ENCODE peak calls at places on chromosome X, in eight cellular contexts. E is stimulated activated CD8-positive, alpha-beta memory T cell treated with anti-CD3 and anti-CD28 coated beads, Interleukin-15, amount 100 ng/mL, for 4 hours; L is posterior vena cava; C is ACHN; O is activated CD8-positive, alpha-beta memory T cell treated with anti-CD3 and anti-CD28 coated beads, Interleukin-2, amount 50 U/mL, for 48 hours; Z is iris pigment epithelial cell; Y is hepatic stellate cell; R is EH. V is an unnamed sample.

GRCh38 chrX:16869393-16870094 is 618 bp downstream of the RBBP7 start:
- DNase-seq in E (no peak), L (no peak), C (peak), O (peak), Z (no peak), Y (peak), R (peak), V (no peak)

GRCh38 chrX:41027388-41027787 is 57.9 kb upstream of the USP9X start:
- DNase-seq in E (no peak), L (no peak), C (no peak), O (no peak), Z (peak), Y (peak), R (peak), V (no peak)

GRCh38 chrX:43349363-43349762 is 306.7 kb upstream of the MAOA start:
- DNase-seq in E (no peak), L (no peak), C (peak), O (peak), Z (peak), Y (peak), R (peak), V (peak)

GRCh38 chrX:123959281-123960063 is 2.0 kb upstream of the STAG2 start:
- DNase-seq in E (no peak), L (peak), C (peak), O (peak), Z (peak), Y (peak), R (peak), V (no peak)

GRCh38 chrX:9130031-9130430 is 96.1 kb upstream of the FAM9B start:
- DNase-seq in E (no peak), L (no peak), C (no peak), O (no peak), Z (no peak), Y (no peak), R (no peak), V (no peak)

GRCh38 chrX:41350976-41351569 is 17.1 kb downstream of the DDX3X start:
- DNase-seq in E (no peak), L (no peak), C (no peak), O (no peak), Z (peak), Y (no peak), R (peak), V (no peak)

GRCh38 chrX:19544693-19545305 is 29.5 kb upstream of the MAP3K15 start:
- DNase-seq in E (no peak), L (no peak), C (peak), O (no peak), Z (peak), Y (peak), R (peak), V (peak)

GRCh38 chrX:130170752-130171445 is 863 bp upstream of the RAB33A start:
- DNase-seq in E (peak), L (peak), C (peak), O (peak), Z (peak), Y (peak), R (peak), V (peak)

GRCh38 chrX:130106071-130106470 is 4.2 kb downstream of the ELF4 start:
- DNase-seq in E (no peak), L (no peak), C (no peak), O (no peak), Z (no peak), Y (no peak), R (no peak), V (no peak)

GRCh38 chrX:154732421-154733071 is 18.3 kb downstream of the GAB3 start:
- DNase-seq in E (no peak), L (no peak), C (no peak), O (no peak), Z (peak), Y (no peak), R (peak), V (peak)

GRCh38 chrX:8323356-8323755 is 141.3 kb upstream of the VCX3B start:
- DNase-seq in E (no peak), L (no peak), C (no peak), O (no peak), Z (no peak), Y (no peak), R (no peak), V (no peak)

GRCh38 chrX:69993494-69993893 is 56.2 kb downstream of the AWAT2 start:
- DNase-seq in E (no peak), L (no peak), C (no peak), O (no peak), Z (no peak), Y (no peak), R (no peak), V (no peak)